ENCODE peak calls at places on chromosomes 16 and 17, in four cellular contexts. A is HTR-8/SVneo; P is stimulated activated CD8-positive, alpha-beta memory T cell treated with anti-CD3 and anti-CD28 coated beads, Interleukin-4, amount 100 ng/mL, for 1 hour; S is stimulated activated CD4-positive, alpha-beta T cell treated with anti-CD3 and anti-CD28 coated beads, Interleukin-15, amount 100 ng/mL, for 24 hours. V is an unnamed sample.

GRCh38 chr16:10868089-10868488 is 8.9 kb upstream of the CIITA start:
- DNase-seq in A (no peak), P (no peak), S (no peak), V (no peak)

GRCh38 chr16:66849543-66849942 is 5.3 kb downstream of the CA7 start:
- DNase-seq in A (no peak), P (no peak), S (no peak), V (no peak)

GRCh38 chr17:40346061-40346767 is 18.3 kb downstream of the GJD3 start:
- DNase-seq in A (no peak), P (no peak), S (no peak), V (no peak)

GRCh38 chr16:17947637-17948036 is 388.9 kb downstream of the NPIPA8 start:
- DNase-seq in A (no peak), P (no peak), S (no peak), V (no peak)

GRCh38 chr16:81315271-81316175 is 761 bp downstream of the GAN start:
- DNase-seq in A (no peak), P (peak), S (peak), V (peak)

GRCh38 chr17:1783834-1784611 is 22.2 kb downstream of the SERPINF1 start:
- DNase-seq in A (peak), P (no peak), S (no peak), V (peak)

GRCh38 chr17:47262586-47262985 is 9.0 kb downstream of the ITGB3 start:
- DNase-seq in A (no peak), P (no peak), S (no peak), V (no peak)

GRCh38 chr17:5437721-5438317 is 1.1 kb downstream of the C1QBP start:
- DNase-seq in A (no peak), P (no peak), S (no peak), V (no peak)

GRCh38 chr17:50684612-50685333 is 22.9 kb downstream of the ANKRD40 start:
- DNase-seq in A (no peak), P (no peak), S (no peak), V (no peak)

GRCh38 chr17:77465358-77466041 is 324.7 kb downstream of the SEC14L1 start:
- DNase-seq in A (peak), P (peak), S (peak), V (no peak)

GRCh38 chr16:48537275-48537674 is 72.7 kb downstream of the N4BP1 start:
- DNase-seq in A (no peak), P (no peak), S (no peak), V (no peak)

GRCh38 chr16:51952500-51952899 is 594.4 kb downstream of the TOX3 start:
- DNase-seq in A (no peak), P (no peak), S (no peak), V (no peak)

GRCh38 chr17:55903028-55903690 is 152.3 kb downstream of the PCTP start:
- DNase-seq in A (no peak), P (no peak), S (no peak), V (no peak)

GRCh38 chr17:70563301-70563820 is 394.0 kb downstream of the KCNJ2 start:
- DNase-seq in A (no peak), P (no peak), S (no peak), V (no peak)